ENCODE peak calls at places on chromosomes 13 and 19, in four cellular contexts. B is tibial nerve; U is T-cell; F is stimulated activated CD8-positive, alpha-beta memory T cell treated with anti-CD3 and anti-CD28 coated beads, Interleukin-7, amount 100 ng/mL, for 1 hour. N is an unnamed sample.

GRCh38 chr13:29591310-29591709 is 4.2 kb downstream of the SLC7A1 start:
- DNase-seq in B (no peak), F (no peak), U (no peak), N (no peak)

GRCh38 chr19:30158893-30159245 is 213.3 kb upstream of the ZNF536 start:
- DNase-seq in B (no peak), F (no peak), U (no peak), N (no peak)

GRCh38 chr13:30718661-30719520 is 16.5 kb upstream of the ALOX5AP start:
- DNase-seq in F (no peak), B (no peak), U (no peak), N (no peak)

GRCh38 chr13:47945738-47946137 is 55.3 kb downstream of the SUCLA2 start:
- DNase-seq in F (no peak), U (no peak), B (no peak), N (no peak)

GRCh38 chr13:105804561-105805190 is 730.8 kb downstream of the EFNB2 start:
- DNase-seq in U (no peak), F (no peak), B (no peak), N (no peak)

GRCh38 chr19:51462276-51462675 is 4.0 kb upstream of the SIGLEC8 start:
- DNase-seq in B (no peak), F (no peak), U (no peak), N (no peak)

GRCh38 chr19:50897191-50897607 is 14.0 kb downstream of the KLK4 start:
- DNase-seq in B (no peak), U (no peak), F (no peak), N (no peak)

GRCh38 chr19:18629166-18630088 is 7.4 kb upstream of the KLHL26 start:
- DNase-seq in B (peak), F (no peak), U (no peak), N (no peak)

GRCh38 chr19:42409477-42409876 is 17.7 kb downstream of the LIPE start:
- DNase-seq in F (no peak), B (no peak), U (no peak), N (no peak)

GRCh38 chr19:18939922-18940775 is 868 bp downstream of the HOMER3 start:
- DNase-seq in U (no peak), B (no peak), F (no peak), N (no peak)

GRCh38 chr13:54445453-54445852 is 1416.8 kb downstream of the OLFM4 start:
- DNase-seq in B (no peak), U (no peak), F (no peak), N (no peak)

GRCh38 chr13:77637583-77637982 is 59.9 kb upstream of the SLAIN1 start:
- DNase-seq in F (no peak), B (no peak), U (no peak), N (no peak)

GRCh38 chr13:73513751-73514150 is 454.9 kb downstream of the KLF5 start:
- DNase-seq in U (no peak), F (no peak), B (no peak), N (no peak)

GRCh38 chr19:41753159-41753558 is 2.2 kb upstream of the CEACAM6 start:
- DNase-seq in F (peak), U (peak), B (no peak), N (peak)

N was measured in breast epithelium.